ENCODE peak calls at places on chromosomes 7 and 10, in seven cellular contexts. One of them, this sample, is unnamed. For H3K4me1 and H3K36me3, the result is how much of the 10 kb centered on the place peaks cover.

GRCh38 chr7:32026076-32026425 is 44.2 kb downstream of the PDE1C start:
- DNase-seq in upper lobe of right lung: no peak
- DNase-seq in CD8-positive, alpha-beta T cell: no peak
- DNase-seq in CD8-positive, alpha-beta memory T cell: no peak
- DNase-seq in HCT116: no peak
- DNase-seq in mesendoderm: no peak
- DNase-seq in NT2/D1: no peak
- DNase-seq in this sample: no peak

GRCh38 chr7:37440738-37441404 is 7.8 kb downstream of the ELMO1 start:
- DNase-seq in upper lobe of right lung: no peak
- DNase-seq in CD8-positive, alpha-beta T cell: no peak
- DNase-seq in CD8-positive, alpha-beta memory T cell: no peak
- DNase-seq in HCT116: no peak
- DNase-seq in mesendoderm: no peak
- DNase-seq in NT2/D1: no peak
- DNase-seq in this sample: no peak

GRCh38 chr10:16992611-16993119 is 136.9 kb downstream of the CUBN start:
- DNase-seq in upper lobe of right lung: no peak
- DNase-seq in CD8-positive, alpha-beta T cell: no peak
- DNase-seq in CD8-positive, alpha-beta memory T cell: no peak
- DNase-seq in HCT116: no peak
- DNase-seq in mesendoderm: no peak
- DNase-seq in NT2/D1: no peak
- DNase-seq in this sample: no peak

GRCh38 chr7:159026271-159027047 is 118.2 kb downstream of the VIPR2 start:
- DNase-seq in upper lobe of right lung: no peak
- DNase-seq in CD8-positive, alpha-beta T cell: no peak
- DNase-seq in CD8-positive, alpha-beta memory T cell: no peak
- DNase-seq in HCT116: no peak
- DNase-seq in mesendoderm: no peak
- DNase-seq in NT2/D1: no peak
- DNase-seq in this sample: no peak

GRCh38 chr7:156127166-156128134 is 315.2 kb upstream of the SHH start:
- DNase-seq in upper lobe of right lung: no peak
- DNase-seq in CD8-positive, alpha-beta T cell: no peak
- DNase-seq in CD8-positive, alpha-beta memory T cell: no peak
- DNase-seq in HCT116: no peak
- DNase-seq in mesendoderm: peak
- DNase-seq in NT2/D1: no peak
- DNase-seq in this sample: no peak

GRCh38 chr7:159118220-159118595 is 26.5 kb downstream of the VIPR2 start:
- DNase-seq in upper lobe of right lung: no peak
- DNase-seq in CD8-positive, alpha-beta T cell: no peak
- DNase-seq in CD8-positive, alpha-beta memory T cell: no peak
- DNase-seq in HCT116: no peak
- DNase-seq in mesendoderm: peak
- DNase-seq in NT2/D1: no peak
- DNase-seq in this sample: no peak

GRCh38 chr10:48551796-48552591 is 52.9 kb downstream of the ARHGAP22 start:
- DNase-seq in upper lobe of right lung: no peak
- DNase-seq in CD8-positive, alpha-beta T cell: no peak
- DNase-seq in CD8-positive, alpha-beta memory T cell: no peak
- DNase-seq in HCT116: peak
- DNase-seq in mesendoderm: peak
- DNase-seq in NT2/D1: no peak
- DNase-seq in this sample: no peak

GRCh38 chr10:119817991-119818888 is 54.4 kb downstream of the MCMBP start:
- DNase-seq in upper lobe of right lung: peak
- DNase-seq in CD8-positive, alpha-beta T cell: no peak
- DNase-seq in CD8-positive, alpha-beta memory T cell: no peak
- DNase-seq in HCT116: no peak
- DNase-seq in mesendoderm: peak
- DNase-seq in NT2/D1: no peak
- DNase-seq in this sample: no peak

GRCh38 chr10:86759073-86759672 is 2.8 kb downstream of the BMPR1A start:
- DNase-seq in upper lobe of right lung: no peak
- DNase-seq in CD8-positive, alpha-beta T cell: no peak
- DNase-seq in CD8-positive, alpha-beta memory T cell: no peak
- DNase-seq in HCT116: no peak
- DNase-seq in mesendoderm: no peak
- DNase-seq in NT2/D1: no peak
- DNase-seq in this sample: no peak

GRCh38 chr7:143900230-143900766 is 1.7 kb downstream of the TCAF1 start:
- DNase-seq in upper lobe of right lung: no peak
- DNase-seq in CD8-positive, alpha-beta T cell: no peak
- DNase-seq in CD8-positive, alpha-beta memory T cell: no peak
- DNase-seq in HCT116: no peak
- DNase-seq in mesendoderm: peak
- DNase-seq in NT2/D1: no peak
- DNase-seq in this sample: no peak

GRCh38 chr7:58086461-58086860 is 636.5 kb downstream of the ZNF716 start:
- DNase-seq in upper lobe of right lung: peak
- DNase-seq in CD8-positive, alpha-beta T cell: no peak
- DNase-seq in CD8-positive, alpha-beta memory T cell: no peak
- DNase-seq in HCT116: no peak
- DNase-seq in mesendoderm: no peak
- DNase-seq in NT2/D1: no peak
- DNase-seq in this sample: no peak

GRCh38 chr10:895324-895723 is 36.2 kb downstream of the LARP4B start:
- DNase-seq in upper lobe of right lung: no peak
- DNase-seq in CD8-positive, alpha-beta T cell: no peak
- DNase-seq in CD8-positive, alpha-beta memory T cell: no peak
- DNase-seq in HCT116: no peak
- DNase-seq in mesendoderm: no peak
- DNase-seq in NT2/D1: no peak
- DNase-seq in this sample: no peak

GRCh38 chr7:120272261-120272895 is 597 bp upstream of the KCND2 start:
- DNase-seq in upper lobe of right lung: no peak
- DNase-seq in CD8-positive, alpha-beta T cell: no peak
- DNase-seq in CD8-positive, alpha-beta memory T cell: no peak
- DNase-seq in HCT116: peak
- DNase-seq in mesendoderm: peak
- DNase-seq in NT2/D1: peak
- DNase-seq in this sample: no peak

GRCh38 chr10:68247931-68248330 is 16.0 kb upstream of the ATOH7 start:
- DNase-seq in upper lobe of right lung: no peak
- DNase-seq in CD8-positive, alpha-beta T cell: no peak
- DNase-seq in CD8-positive, alpha-beta memory T cell: no peak
- DNase-seq in HCT116: no peak
- DNase-seq in mesendoderm: no peak
- DNase-seq in NT2/D1: no peak
- DNase-seq in this sample: no peak

GRCh38 chr10:114776908-114777307 is 44.7 kb upstream of the FHIP2A start:
- DNase-seq in upper lobe of right lung: no peak
- DNase-seq in CD8-positive, alpha-beta T cell: no peak
- DNase-seq in CD8-positive, alpha-beta memory T cell: no peak
- DNase-seq in HCT116: no peak
- DNase-seq in mesendoderm: no peak
- DNase-seq in NT2/D1: no peak
- DNase-seq in this sample: no peak

GRCh38 chr7:8089036-8089780 is 120.6 kb downstream of the GLCCI1 start:
- DNase-seq in upper lobe of right lung: no peak
- DNase-seq in CD8-positive, alpha-beta T cell: no peak
- DNase-seq in CD8-positive, alpha-beta memory T cell: no peak
- DNase-seq in HCT116: no peak
- DNase-seq in mesendoderm: no peak
- DNase-seq in NT2/D1: no peak
- DNase-seq in this sample: no peak

GRCh38 chr10:30671011-30671616 is 41.6 kb upstream of the LYZL2 start:
- DNase-seq in upper lobe of right lung: no peak
- DNase-seq in CD8-positive, alpha-beta T cell: no peak
- DNase-seq in CD8-positive, alpha-beta memory T cell: no peak
- DNase-seq in HCT116: peak
- DNase-seq in mesendoderm: peak
- DNase-seq in NT2/D1: peak
- DNase-seq in this sample: no peak

GRCh38 chr10:95295031-95295755 is 4.4 kb upstream of the PDLIM1 start:
- DNase-seq in upper lobe of right lung: peak
- DNase-seq in CD8-positive, alpha-beta T cell: peak
- DNase-seq in CD8-positive, alpha-beta memory T cell: peak
- DNase-seq in HCT116: no peak
- DNase-seq in mesendoderm: peak
- DNase-seq in NT2/D1: no peak
- DNase-seq in this sample: no peak

GRCh38 chr7:90210925-90211324 is 615 bp upstream of the STEAP2 start:
- DNase-seq in upper lobe of right lung: no peak
- DNase-seq in CD8-positive, alpha-beta T cell: no peak
- DNase-seq in CD8-positive, alpha-beta memory T cell: no peak
- DNase-seq in HCT116: no peak
- DNase-seq in mesendoderm: no peak
- DNase-seq in NT2/D1: peak
- DNase-seq in this sample: no peak

GRCh38 chr10:21172774-21173432 is 275.8 kb upstream of the NEBL start:
- DNase-seq in upper lobe of right lung: peak
- DNase-seq in CD8-positive, alpha-beta T cell: no peak
- DNase-seq in CD8-positive, alpha-beta memory T cell: no peak
- DNase-seq in HCT116: no peak
- DNase-seq in mesendoderm: peak
- DNase-seq in NT2/D1: no peak
- DNase-seq in this sample: no peak

GRCh38 chr7:27303021-27303420 is 60.4 kb downstream of the EVX1 start:
- DNase-seq in upper lobe of right lung: no peak
- DNase-seq in CD8-positive, alpha-beta T cell: no peak
- DNase-seq in CD8-positive, alpha-beta memory T cell: no peak
- DNase-seq in HCT116: no peak
- DNase-seq in mesendoderm: no peak
- DNase-seq in NT2/D1: no peak
- DNase-seq in this sample: no peak

GRCh38 chr10:11663763-11664555 is 52.5 kb upstream of the USP6NL start:
- DNase-seq in upper lobe of right lung: no peak
- DNase-seq in CD8-positive, alpha-beta T cell: no peak
- DNase-seq in CD8-positive, alpha-beta memory T cell: no peak
- DNase-seq in HCT116: no peak
- DNase-seq in mesendoderm: no peak
- DNase-seq in NT2/D1: no peak
- DNase-seq in this sample: no peak

GRCh38 chr10:5996696-5997095 is 19.4 kb upstream of the IL15RA start:
- DNase-seq in upper lobe of right lung: no peak
- DNase-seq in CD8-positive, alpha-beta T cell: no peak
- DNase-seq in CD8-positive, alpha-beta memory T cell: no peak
- DNase-seq in HCT116: no peak
- DNase-seq in mesendoderm: no peak
- DNase-seq in NT2/D1: no peak
- DNase-seq in this sample: no peak

GRCh38 chr7:43589133-43589478 is 6.2 kb downstream of the STK17A start:
- DNase-seq in upper lobe of right lung: no peak
- DNase-seq in CD8-positive, alpha-beta T cell: no peak
- DNase-seq in CD8-positive, alpha-beta memory T cell: no peak
- DNase-seq in HCT116: no peak
- DNase-seq in mesendoderm: no peak
- DNase-seq in NT2/D1: no peak
- DNase-seq in this sample: no peak

GRCh38 chr7:43584200-43584586 is 1.3 kb downstream of the STK17A start:
- DNase-seq in upper lobe of right lung: no peak
- DNase-seq in CD8-positive, alpha-beta T cell: peak
- DNase-seq in CD8-positive, alpha-beta memory T cell: no peak
- DNase-seq in HCT116: no peak
- DNase-seq in mesendoderm: peak
- DNase-seq in NT2/D1: no peak
- DNase-seq in this sample: no peak

GRCh38 chr7:43585521-43585920 is 2.6 kb downstream of the STK17A start:
- DNase-seq in upper lobe of right lung: no peak
- DNase-seq in CD8-positive, alpha-beta T cell: no peak
- DNase-seq in CD8-positive, alpha-beta memory T cell: no peak
- DNase-seq in HCT116: no peak
- DNase-seq in mesendoderm: no peak
- DNase-seq in NT2/D1: no peak
- DNase-seq in this sample: no peak

GRCh38 chr7:43588477-43589132 is 5.7 kb downstream of the STK17A start:
- DNase-seq in upper lobe of right lung: no peak
- DNase-seq in CD8-positive, alpha-beta T cell: no peak
- DNase-seq in CD8-positive, alpha-beta memory T cell: no peak
- DNase-seq in HCT116: no peak
- DNase-seq in mesendoderm: no peak
- DNase-seq in NT2/D1: no peak
- DNase-seq in this sample: no peak

GRCh38 chr7:43586251-43586900 is 3.5 kb downstream of the STK17A start:
- DNase-seq in upper lobe of right lung: no peak
- DNase-seq in CD8-positive, alpha-beta T cell: no peak
- DNase-seq in CD8-positive, alpha-beta memory T cell: no peak
- DNase-seq in HCT116: no peak
- DNase-seq in mesendoderm: no peak
- DNase-seq in NT2/D1: no peak
- DNase-seq in this sample: no peak
- H3K4me1 ChIP-seq in upper lobe of right lung: under half
- H3K4me1 ChIP-seq in CD8-positive, alpha-beta T cell: under half
- H3K4me1 ChIP-seq in CD8-positive, alpha-beta memory T cell: under half
- H3K4me1 ChIP-seq in HCT116: under half
- H3K4me1 ChIP-seq in mesendoderm: under half
- H3K4me1 ChIP-seq in NT2/D1: under half
- H3K4me1 ChIP-seq in this sample: under half

DNA sequence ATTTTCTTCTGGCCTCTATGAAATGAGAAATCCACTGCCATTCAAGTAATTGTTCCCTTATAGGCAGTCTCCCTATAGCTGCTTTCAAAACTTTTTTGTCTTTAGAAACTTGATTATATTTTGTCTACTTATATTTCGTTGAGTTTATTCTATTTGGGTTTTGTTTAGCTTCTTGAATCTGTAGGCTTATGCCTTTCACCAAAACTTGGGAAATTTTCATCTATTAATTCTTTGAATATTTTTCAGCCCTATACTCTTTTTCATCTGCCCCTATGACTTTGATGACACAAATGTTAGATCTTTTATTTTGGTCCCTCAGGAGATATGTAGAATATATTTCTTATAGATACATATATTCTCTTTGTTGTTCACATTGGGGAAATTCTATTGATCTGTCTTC is 48.3 kb upstream of the HHEX start:
- DNase-seq in upper lobe of right lung: no peak
- DNase-seq in CD8-positive, alpha-beta T cell: no peak
- DNase-seq in CD8-positive, alpha-beta memory T cell: no peak
- DNase-seq in HCT116: no peak
- DNase-seq in mesendoderm: no peak
- DNase-seq in NT2/D1: no peak
- DNase-seq in this sample: no peak
- H3K36me3 ChIP-seq in upper lobe of right lung: under half
- H3K36me3 ChIP-seq in CD8-positive, alpha-beta T cell: under half
- H3K36me3 ChIP-seq in CD8-positive, alpha-beta memory T cell: under half
- H3K36me3 ChIP-seq in HCT116: under half
- H3K36me3 ChIP-seq in mesendoderm: under half
- H3K36me3 ChIP-seq in NT2/D1: under half
- H3K36me3 ChIP-seq in this sample: under half

DNA sequence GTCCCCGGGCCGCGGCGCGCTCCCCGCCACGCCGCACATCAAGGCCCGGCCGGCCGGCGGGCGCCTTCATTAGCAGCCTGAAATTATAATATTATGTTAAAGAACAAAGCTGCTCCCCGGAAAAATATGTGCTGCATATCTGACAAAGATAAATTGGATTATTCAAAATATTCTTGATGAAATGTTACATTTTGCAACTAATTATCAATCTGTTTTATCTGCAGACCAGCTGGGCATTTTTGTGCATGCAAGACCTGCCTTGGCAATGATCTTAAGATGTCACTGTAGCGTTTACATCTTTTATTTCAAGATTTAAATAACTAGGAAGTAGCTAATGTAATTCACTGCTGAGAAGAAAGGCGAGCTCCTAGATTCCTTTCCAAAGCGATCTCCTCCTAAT is 160.9 kb upstream of the MKI67 start:
- DNase-seq in upper lobe of right lung: no peak
- DNase-seq in CD8-positive, alpha-beta T cell: no peak
- DNase-seq in CD8-positive, alpha-beta memory T cell: no peak
- DNase-seq in HCT116: no peak
- DNase-seq in mesendoderm: no peak
- DNase-seq in NT2/D1: no peak
- DNase-seq in this sample: no peak
- H3K4me3 ChIP-seq in upper lobe of right lung: no peak
- H3K4me3 ChIP-seq in CD8-positive, alpha-beta T cell: no peak
- H3K4me3 ChIP-seq in CD8-positive, alpha-beta memory T cell: no peak
- H3K4me3 ChIP-seq in HCT116: no peak
- H3K4me3 ChIP-seq in mesendoderm: no peak
- H3K4me3 ChIP-seq in NT2/D1: no peak
- H3K4me3 ChIP-seq in this sample: no peak

GRCh38 chr7:147803151-147803550 is 787.4 kb upstream of the C7orf33 start:
- DNase-seq in upper lobe of right lung: no peak
- DNase-seq in CD8-positive, alpha-beta T cell: no peak
- DNase-seq in CD8-positive, alpha-beta memory T cell: no peak
- DNase-seq in HCT116: no peak
- DNase-seq in mesendoderm: no peak
- DNase-seq in NT2/D1: no peak
- DNase-seq in this sample: no peak
- H3K4me1 ChIP-seq in upper lobe of right lung: under half
- H3K4me1 ChIP-seq in CD8-positive, alpha-beta T cell: under half
- H3K4me1 ChIP-seq in CD8-positive, alpha-beta memory T cell: under half
- H3K4me1 ChIP-seq in HCT116: under half
- H3K4me1 ChIP-seq in mesendoderm: under half
- H3K4me1 ChIP-seq in NT2/D1: under half
- H3K4me1 ChIP-seq in this sample: under half

This sample was measured in effector memory CD4-positive, alpha-beta T cell.